ENCODE peak calls at places on chromosomes 2 and 18, in seven cellular contexts. B is GM10248, J is OCI-LY7, H is epithelial cell of esophagus, W is endothelial cell, Z is nephron progenitor cell, F is stomach. A is an unnamed sample.

GRCh38 chr2:207394203-207394741 is 135.5 kb upstream of the CREB1 start:
- DNase-seq in B (no peak), J (no peak), H (peak; percentile 87), W (no peak), Z (no peak), F (no peak), A (no peak)

GRCh38 chr2:18630101-18630500 is 40.7 kb upstream of the NT5C1B start:
- DNase-seq in B (no peak), J (no peak), H (peak; percentile 60), W (no peak), Z (no peak), F (no peak), A (no peak)

GRCh38 chr2:28613616-28614501 is 118.0 kb downstream of the PLB1 start:
- DNase-seq in B (no peak), J (no peak), H (peak; percentile 100), W (no peak), Z (no peak), F (no peak), A (no peak)

GRCh38 chr2:213232649-213233437 is 51.4 kb upstream of the SPAG16 start:
- DNase-seq in B (peak; percentile 29), J (peak; percentile 99), H (no peak), W (no peak), Z (peak; percentile 5), F (no peak), A (no peak)

GRCh38 chr2:196431957-196432356 is 207.6 kb upstream of the CCDC150 start:
- DNase-seq in B (no peak), J (peak; percentile 26), H (peak; percentile 19), W (peak; percentile 32), Z (peak; percentile 30), F (no peak), A (peak; percentile 25)

GRCh38 chr2:132542953-132543569 is 126.5 kb downstream of the GPR39 start:
- DNase-seq in B (no peak), J (no peak), H (peak; percentile 65), W (no peak), Z (no peak), F (no peak), A (no peak)

GRCh38 chr18:76463358-76463757 is 31.7 kb downstream of the ZNF516 start:
- DNase-seq in B (no peak), J (no peak), H (no peak), W (no peak), Z (no peak), F (no peak), A (no peak)

GRCh38 chr2:119426801-119427395 is 4.8 kb upstream of the TMEM37 start:
- DNase-seq in B (no peak), J (no peak), H (peak; percentile 26), W (no peak), Z (no peak), F (peak; percentile 89), A (no peak)

GRCh38 chr2:150485114-150485870 is 2.2 kb downstream of the RND3 start:
- DNase-seq in B (peak; percentile 24), J (no peak), H (peak; percentile 88), W (peak; percentile 67), Z (peak; percentile 76), F (peak; percentile 89), A (peak; percentile 54)
- TF ChIP-seq CTCF in B (no peak), J (no peak), H (peak; percentile 14), W (no peak), Z (no peak), F (no peak), A (peak; percentile 47)

GRCh38 chr18:79796016-79796415 is 1.7 kb upstream of the KCNG2 start:
- DNase-seq in B (no peak), J (no peak), H (no peak), W (no peak), Z (no peak), F (no peak), A (no peak)

GRCh38 chr18:79798999-79799370 is 1.2 kb downstream of the KCNG2 start:
- DNase-seq in B (no peak), J (no peak), H (no peak), W (no peak), Z (peak; percentile 29), F (no peak), A (no peak)

GRCh38 chr18:79798346-79798998 is 734 bp downstream of the KCNG2 start:
- DNase-seq in B (no peak), J (no peak), H (no peak), W (no peak), Z (no peak), F (no peak), A (no peak)

GRCh38 chr18:79796531-79797390 is 977 bp upstream of the KCNG2 start:
- DNase-seq in B (no peak), J (no peak), H (no peak), W (no peak), Z (no peak), F (no peak), A (no peak)

DNA sequence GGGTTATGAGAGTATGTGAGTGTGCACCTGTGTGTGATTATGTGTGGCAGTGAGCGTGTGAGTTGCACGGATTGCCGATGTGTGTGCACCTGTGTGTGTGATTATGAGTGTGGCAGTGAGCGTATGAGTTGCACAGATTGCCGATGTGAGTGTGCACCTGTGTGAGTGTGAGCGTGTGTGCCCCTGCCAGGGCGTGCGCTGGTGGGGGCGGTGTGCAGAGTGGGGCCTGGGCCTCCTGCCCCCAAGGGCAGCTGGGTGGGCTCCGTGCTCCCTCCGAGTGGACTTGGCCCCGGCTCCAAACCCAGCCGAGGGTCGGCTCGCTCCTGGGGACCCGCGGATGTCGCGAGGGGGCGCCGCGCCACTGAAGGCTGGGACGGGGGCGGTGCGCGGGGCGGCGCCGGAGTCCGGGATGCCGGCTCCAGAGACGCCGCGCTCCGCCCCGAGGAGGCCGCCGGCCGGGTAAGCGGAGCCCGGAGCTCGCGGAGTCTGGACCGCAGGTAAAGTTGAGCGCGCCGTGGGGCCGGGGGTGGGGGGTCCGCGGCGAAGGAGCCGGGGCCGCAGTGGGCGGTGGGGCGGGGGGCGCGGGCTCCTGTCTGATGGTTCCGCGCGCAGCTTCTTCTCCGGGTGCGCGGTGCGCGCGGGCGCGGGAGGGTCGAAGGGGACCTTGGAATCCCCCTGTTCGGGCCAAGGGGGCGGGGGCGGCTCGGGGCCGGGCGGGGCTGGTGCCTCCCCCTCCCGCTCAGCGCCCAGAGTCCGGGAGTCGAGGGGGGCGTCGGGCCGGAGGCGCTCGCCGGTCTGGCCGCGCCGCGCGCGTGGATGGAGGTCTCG is at the start of gene KCNG2:
- DNase-seq in B (peak; percentile 75), J (no peak), H (peak; percentile 9), W (peak; percentile 71), Z (peak; percentile 80), F (no peak), A (peak; percentile 45)
- TF ChIP-seq CTCF in B (peak; percentile 67), J (no peak), H (no peak), W (no peak), Z (no peak), F (no peak), A (peak; percentile 40)

GRCh38 chr2:54336136-54336976 is 80.3 kb upstream of the TSPYL6 start:
- DNase-seq in B (no peak), J (no peak), H (no peak), W (no peak), Z (no peak), F (no peak), A (no peak)

GRCh38 chr2:54332386-54332785 is 76.4 kb upstream of the TSPYL6 start:
- DNase-seq in B (no peak), J (no peak), H (peak; percentile 13), W (no peak), Z (no peak), F (no peak), A (no peak)

GRCh38 chr2:54330226-54331094 is 74.4 kb upstream of the TSPYL6 start:
- DNase-seq in B (peak; percentile 94), J (peak; percentile 95), H (peak; percentile 92), W (peak; percentile 95), Z (peak; percentile 97), F (peak; percentile 97), A (peak; percentile 89)

GRCh38 chr2:54329482-54330225 is 73.6 kb upstream of the TSPYL6 start:
- DNase-seq in B (no peak), J (peak; percentile 14), H (peak; percentile 40), W (no peak), Z (no peak), F (no peak), A (no peak)

DNA sequence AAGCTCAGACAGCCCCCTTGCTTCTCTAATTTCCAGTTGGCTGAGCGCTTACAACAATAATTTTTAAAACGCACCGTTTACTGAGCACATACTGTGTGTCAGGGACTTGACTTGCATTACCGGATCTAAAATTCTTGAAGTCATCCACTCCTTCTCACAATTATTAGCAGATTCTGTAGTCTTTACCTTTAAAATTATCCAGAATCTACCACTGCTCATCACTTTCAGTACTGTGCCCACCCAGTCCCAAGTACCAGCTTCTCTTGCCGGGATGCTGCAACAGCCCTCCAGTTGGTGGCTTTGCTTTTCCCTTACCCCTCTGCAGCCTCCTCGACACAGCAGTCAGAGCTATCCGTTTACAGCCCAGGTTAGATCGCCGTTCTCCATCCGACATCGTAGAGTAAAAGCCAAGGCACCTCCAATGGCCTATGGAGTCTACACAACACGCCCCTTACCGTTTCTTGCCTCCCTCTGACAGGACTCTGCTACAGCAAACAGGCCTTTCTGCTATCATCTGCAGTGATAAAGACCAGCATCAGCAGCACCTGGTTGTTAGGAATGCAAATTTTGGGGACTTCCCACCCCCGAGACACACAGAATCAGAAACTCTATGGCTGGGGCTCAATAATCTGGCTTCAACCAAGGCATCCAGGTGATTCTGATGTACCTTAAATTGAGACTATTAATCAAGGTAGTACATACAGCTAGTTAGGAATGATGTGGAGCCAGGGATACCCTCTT is 75.2 kb upstream of the TSPYL6 start:
- DNase-seq in B (peak; percentile 22), J (peak; percentile 45), H (no peak), W (no peak), Z (no peak), F (no peak), A (no peak)
- TF ChIP-seq CTCF in B (no peak), J (no peak), H (no peak), W (no peak), Z (no peak), F (no peak), A (no peak)

GRCh38 chr2:75476778-75477177 is 84.0 kb downstream of the EVA1A start:
- DNase-seq in B (no peak), J (no peak), H (peak; percentile 74), W (no peak), Z (no peak), F (no peak), A (no peak)

GRCh38 chr2:75482398-75482797 is 78.3 kb downstream of the EVA1A start:
- DNase-seq in B (no peak), J (no peak), H (no peak), W (no peak), Z (no peak), F (no peak), A (no peak)

GRCh38 chr2:75483878-75484277 is 76.9 kb downstream of the EVA1A start:
- DNase-seq in B (no peak), J (no peak), H (no peak), W (no peak), Z (no peak), F (no peak), A (no peak)

GRCh38 chr2:75484840-75485239 is 75.9 kb downstream of the EVA1A start:
- DNase-seq in B (no peak), J (no peak), H (no peak), W (no peak), Z (no peak), F (no peak), A (no peak)

DNA sequence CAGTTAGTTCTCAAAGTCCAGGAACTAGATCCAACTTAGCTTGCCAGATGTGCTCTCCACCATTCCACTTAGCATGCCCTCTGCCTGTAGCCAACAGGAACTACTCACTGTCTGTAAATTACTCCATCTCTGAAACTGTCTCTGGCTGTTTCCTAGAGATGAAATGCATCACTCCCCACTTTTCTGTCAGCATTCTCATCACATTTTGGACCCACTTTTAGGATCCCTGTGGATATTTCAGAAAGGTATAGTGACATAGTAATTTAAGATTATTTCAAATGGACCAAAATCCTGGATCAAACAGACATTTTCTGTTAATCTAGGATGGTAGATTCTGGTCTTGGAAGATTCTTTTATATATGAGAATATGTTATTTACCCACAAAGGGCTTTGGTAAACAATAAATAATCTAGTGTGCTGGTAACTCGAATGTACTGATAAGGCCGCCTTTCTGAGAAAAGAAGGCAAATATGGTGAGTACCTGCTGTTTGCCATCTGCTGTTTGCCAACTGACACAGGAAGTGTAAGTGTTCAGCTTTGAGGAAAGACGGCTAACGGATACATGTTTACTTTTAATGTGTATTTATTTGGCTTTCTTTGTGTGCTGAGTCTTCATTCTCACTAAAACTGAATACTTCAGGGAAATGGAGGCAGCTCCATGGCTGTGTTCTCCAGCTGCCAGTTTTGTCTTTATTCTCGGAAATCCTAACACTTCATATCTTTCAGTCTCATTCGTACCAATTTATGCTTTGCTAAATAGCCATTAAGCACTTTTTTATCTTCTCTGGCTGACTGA is 79.5 kb downstream of the EVA1A start:
- DNase-seq in B (no peak), J (peak; percentile 2), H (peak; percentile 29), W (no peak), Z (no peak), F (no peak), A (no peak)
- TF ChIP-seq CTCF in B (no peak), J (peak; percentile 38), H (peak; percentile 59), W (no peak), Z (no peak), F (no peak), A (peak; percentile 50)

A was measured in neural crest cell.